ENCODE peak calls at places on chromosomes 2 and 18, in six cellular contexts. C is prostate gland, N is Panc1, J is HCT116, X is spleen, R is stomach. Y is an unnamed sample.
A peak's percentile ranks its signal among the peaks of the same experiment; 100 is the strongest.

GRCh38 chr2:211534655-211535054 is 978.3 kb downstream of the CPS1 start:
- DNase-seq in C (no peak), N (no peak), J (no peak), X (no peak), R (no peak), Y (no peak)

GRCh38 chr2:231207734-231208133 is 9.3 kb downstream of the ARMC9 start:
- DNase-seq in C (no peak), N (no peak), J (no peak), X (no peak), R (no peak), Y (no peak)

GRCh38 chr2:11953258-11953657 is 206.8 kb downstream of the LPIN1 start:
- DNase-seq in C (no peak), N (no peak), J (no peak), X (no peak), R (no peak), Y (no peak)

GRCh38 chr2:162126145-162126926 is 25.7 kb downstream of the GCG start:
- DNase-seq in C (no peak), N (no peak), J (no peak), X (no peak), R (no peak), Y (no peak)

GRCh38 chr2:152573168-152573567 is 144.1 kb downstream of the PRPF40A start:
- DNase-seq in C (no peak), N (peak; percentile 62), J (peak; percentile 4), X (no peak), R (no peak), Y (no peak)

GRCh38 chr2:95208101-95208500 is 780 bp downstream of the ZNF892 start:
- DNase-seq in C (no peak), N (no peak), J (no peak), X (no peak), R (no peak), Y (no peak)

GRCh38 chr2:180682871-180683270 is 297.5 kb upstream of the UBE2E3 start:
- DNase-seq in C (no peak), N (no peak), J (no peak), X (no peak), R (no peak), Y (no peak)

GRCh38 chr18:72468011-72468710 is 76.0 kb downstream of the CBLN2 start:
- DNase-seq in C (no peak), N (no peak), J (no peak), X (no peak), R (no peak), Y (no peak)

GRCh38 chr18:40897884-40898283 is 1057.2 kb upstream of the PIK3C3 start:
- DNase-seq in C (no peak), N (no peak), J (no peak), X (no peak), R (no peak), Y (no peak)

GRCh38 chr2:239322414-239323086 is 78.3 kb downstream of the HDAC4 start:
- DNase-seq in C (no peak), N (no peak), J (no peak), X (peak; percentile 75), R (no peak), Y (no peak)

GRCh38 chr2:171964328-171964727 is 35.4 kb upstream of the METAP1D start:
- DNase-seq in C (no peak), N (no peak), J (no peak), X (no peak), R (no peak), Y (no peak)

GRCh38 chr2:171965238-171965637 is 34.5 kb upstream of the METAP1D start:
- DNase-seq in C (no peak), N (no peak), J (no peak), X (no peak), R (no peak), Y (no peak)

GRCh38 chr2:171965661-171966060 is 34.1 kb upstream of the METAP1D start:
- DNase-seq in C (no peak), N (no peak), J (no peak), X (no peak), R (no peak), Y (no peak)

GRCh38 chr2:171966688-171967087 is 33.1 kb upstream of the METAP1D start:
- DNase-seq in C (no peak), N (no peak), J (no peak), X (no peak), R (no peak), Y (no peak)

GRCh38 chr2:171966268-171966667 is 33.5 kb upstream of the METAP1D start:
- DNase-seq in C (no peak), N (no peak), J (no peak), X (no peak), R (no peak), Y (no peak)
- H3K36me3 ChIP-seq in C (no peaks in the 10 kb centered on the region), N (peaks cover 20% of the 10 kb centered on the region), J (peaks cover 10% of the 10 kb centered on the region), X (peaks cover 36% of the 10 kb centered on the region), R (peaks cover 16% of the 10 kb centered on the region), Y (peaks cover 48% of the 10 kb centered on the region)

GRCh38 chr2:7241041-7241440 is 323.8 kb downstream of the RNF144A start:
- DNase-seq in C (no peak), N (no peak), J (no peak), X (no peak), R (no peak), Y (no peak)

GRCh38 chr2:7237476-7237875 is 320.3 kb downstream of the RNF144A start:
- DNase-seq in C (no peak), N (no peak), J (no peak), X (no peak), R (no peak), Y (no peak)

GRCh38 chr2:7242189-7242867 is 325.1 kb downstream of the RNF144A start:
- DNase-seq in C (no peak), N (no peak), J (no peak), X (no peak), R (no peak), Y (no peak)

GRCh38 chr2:7233126-7233525 is 315.9 kb downstream of the RNF144A start:
- DNase-seq in C (no peak), N (no peak), J (no peak), X (no peak), R (no peak), Y (no peak)

DNA sequence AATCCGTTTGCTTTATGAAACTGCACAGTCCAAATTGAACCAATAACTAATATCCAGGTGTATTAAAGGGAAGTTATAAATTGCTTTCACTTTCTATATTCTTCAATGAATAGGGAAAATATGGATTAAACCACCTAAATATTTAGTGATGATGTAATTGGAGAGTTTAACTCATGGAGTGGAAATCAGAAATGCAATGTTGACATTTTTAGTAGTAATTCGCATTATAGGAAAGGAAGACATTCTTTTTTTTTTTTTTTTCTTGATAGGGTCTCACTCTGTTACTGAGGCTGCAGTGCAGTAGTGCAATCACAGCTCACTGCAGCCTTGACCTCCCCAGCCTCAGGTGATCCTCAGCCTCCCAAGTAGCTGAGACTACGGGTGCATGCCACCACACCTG is 321.9 kb downstream of the RNF144A start:
- DNase-seq in C (no peak), N (no peak), J (no peak), X (no peak), R (no peak), Y (no peak)
- TF ChIP-seq POLR2AphosphoS5 in C (no peak), N (no peak), J (no peak), X (no peak), R (no peak), Y (no peak)

GRCh38 chr2:111157071-111157661 is 36.5 kb downstream of the BCL2L11 start:
- DNase-seq in C (no peak), N (no peak), J (no peak), X (no peak), R (no peak), Y (no peak)
- H3K36me3 ChIP-seq in C (no peaks in the 10 kb centered on the region), N (peaks cover 11% of the 10 kb centered on the region), J (no peaks in the 10 kb centered on the region), X (peaks cover 9% of the 10 kb centered on the region), R (peaks cover 4% of the 10 kb centered on the region), Y (no peaks in the 10 kb centered on the region)

GRCh38 chr2:26559556-26559955 is 81.6 kb downstream of the CIB4 start:
- DNase-seq in C (no peak), N (no peak), J (no peak), X (peak; percentile 30), R (no peak), Y (no peak)

GRCh38 chr2:26561918-26562810 is 79.0 kb downstream of the CIB4 start:
- DNase-seq in C (no peak), N (no peak), J (peak; percentile 45), X (peak; percentile 77), R (peak; percentile 72), Y (no peak)

GRCh38 chr2:26560892-26561291 is 80.3 kb downstream of the CIB4 start:
- DNase-seq in C (no peak), N (no peak), J (no peak), X (peak; percentile 18), R (no peak), Y (no peak)

GRCh38 chr2:26562811-26563645 is 78.1 kb downstream of the CIB4 start:
- DNase-seq in C (peak; percentile 43), N (no peak), J (peak; percentile 29), X (peak; percentile 50), R (peak; percentile 83), Y (no peak)

DNA sequence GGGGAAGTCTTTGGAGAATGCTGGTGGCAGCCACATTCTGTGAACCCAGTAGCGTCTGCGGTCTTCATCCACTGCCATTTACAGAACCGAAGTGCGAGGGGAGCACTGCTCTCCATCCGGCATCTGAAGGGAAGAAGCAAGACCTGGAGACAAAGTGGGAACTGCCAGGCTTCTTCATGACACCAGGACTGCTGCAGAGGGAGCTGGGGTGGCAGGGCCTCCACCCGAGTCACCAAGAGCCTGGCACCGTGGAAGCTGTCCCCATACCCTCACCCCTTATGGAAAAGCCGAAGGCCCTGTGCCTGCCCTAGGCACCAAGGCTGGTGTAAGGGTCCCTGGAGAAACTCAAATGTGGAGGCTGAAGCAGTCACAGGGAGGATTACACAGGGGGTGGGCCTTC is 79.8 kb downstream of the CIB4 start:
- DNase-seq in C (no peak), N (no peak), J (no peak), X (peak; percentile 34), R (no peak), Y (no peak)
- TF ChIP-seq POLR2AphosphoS5 in C (no peak), N (no peak), J (no peak), X (no peak), R (no peak), Y (no peak)

DNA sequence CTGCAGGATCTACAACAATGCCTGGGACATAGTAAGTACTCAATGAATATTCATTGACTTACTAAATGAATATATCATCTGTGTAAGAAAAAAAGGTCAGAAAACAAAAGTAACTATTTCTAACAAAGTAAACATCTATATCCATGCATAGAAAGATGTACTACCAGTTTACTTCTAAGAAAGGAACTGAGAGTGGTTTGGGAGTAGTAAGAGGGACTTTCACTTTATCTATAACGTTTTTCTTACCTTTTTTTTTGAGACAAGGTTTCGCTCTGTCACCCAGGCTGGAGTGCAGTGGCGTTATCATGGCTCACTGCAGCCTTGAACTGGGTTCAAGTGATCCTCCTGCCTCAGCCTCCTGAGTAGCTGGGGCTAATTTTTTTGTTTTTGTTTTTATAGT is 25.7 kb downstream of the DHX57 start:
- DNase-seq in C (no peak), N (no peak), J (no peak), X (no peak), R (no peak), Y (no peak)
- H3K36me3 ChIP-seq in C (no peaks in the 10 kb centered on the region), N (peaks cover 8% of the 10 kb centered on the region), J (peaks cover 9% of the 10 kb centered on the region), X (peaks cover 30% of the 10 kb centered on the region), R (no peaks in the 10 kb centered on the region), Y (peaks cover 36% of the 10 kb centered on the region)

GRCh38 chr18:64438178-64438577 is 289.3 kb upstream of the LINC00305 start:
- DNase-seq in C (no peak), N (no peak), J (no peak), X (no peak), R (no peak), Y (no peak)

DNA sequence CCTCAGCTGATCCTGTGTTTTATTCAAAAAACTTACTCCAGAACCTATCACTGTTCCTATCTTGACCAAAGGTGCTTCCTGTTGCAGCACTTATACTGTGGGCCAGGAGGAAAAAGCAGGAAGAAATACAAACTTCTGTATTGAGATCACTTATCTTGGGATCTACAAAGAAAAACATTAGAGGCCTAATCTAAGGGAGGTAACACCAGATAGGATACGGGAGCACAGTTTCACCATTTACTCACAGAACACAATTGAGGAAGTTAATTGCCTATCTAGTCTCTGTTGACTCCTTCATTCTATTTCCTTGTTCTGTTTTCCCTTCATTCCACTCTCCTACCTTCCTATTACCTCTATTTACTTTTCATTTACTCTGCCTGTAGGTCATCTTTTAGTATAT is 287.2 kb upstream of the LINC00305 start:
- DNase-seq in C (no peak), N (no peak), J (no peak), X (no peak), R (no peak), Y (no peak)
- TF ChIP-seq POLR2AphosphoS5 in C (no peak), N (no peak), J (no peak), X (no peak), R (no peak), Y (no peak)